ENCODE peak calls at places on chromosome 19, in eight cellular contexts. S is NAMALWA; A is dermis microvascular lymphatic vessel endothelial cell; M is NK-92 treated with Interleukin-12 subunit alpha and Interleukin-12 subunit beta, amount 100 ng/mL, for 24 hours; T is iPS-NIHi11; B is mesothelial cell of epicardium; K is choroid plexus epithelial cell; O is frontal cortex. X is an unnamed sample.

GRCh38 chr19:1837625-1838105 is 10.6 kb downstream of the REXO1 start:
- DNase-seq in O (peak), S (peak), A (peak), M (peak), T (peak), B (peak), K (peak), X (peak)

GRCh38 chr19:6014551-6015135 is 36.7 kb upstream of the RANBP3 start:
- DNase-seq in M (no peak), B (no peak), S (no peak), T (no peak), O (no peak), A (no peak), K (no peak), X (no peak)

GRCh38 chr19:8017808-8018207 is 12.4 kb upstream of the ELAVL1 start:
- DNase-seq in S (peak), K (no peak), T (no peak), M (no peak), O (no peak), B (no peak), A (peak), X (peak)

GRCh38 chr19:42199440-42200115 is 17.9 kb downstream of the DEDD2 start:
- DNase-seq in S (no peak), T (peak), M (peak), A (no peak), O (no peak), B (no peak), K (no peak), X (peak)

GRCh38 chr19:40365613-40366401 is 17.3 kb downstream of the PLD3 start:
- DNase-seq in B (peak), A (peak), O (peak), S (no peak), T (peak), M (no peak), K (peak), X (peak)

GRCh38 chr19:10565028-10565566 is 713 bp downstream of the KRI1 start:
- DNase-seq in S (peak), K (peak), O (peak), M (peak), A (no peak), B (peak), T (peak), X (peak)

GRCh38 chr19:32677657-32678056 is 2.0 kb downstream of the RGS9BP start:
- DNase-seq in S (no peak), T (peak), O (no peak), B (peak), A (no peak), M (no peak), K (no peak), X (peak)

GRCh38 chr19:22595918-22596341 is 38.2 kb upstream of the ZNF492 start:
- DNase-seq in O (peak), S (no peak), B (no peak), A (no peak), M (no peak), T (no peak), K (no peak), X (no peak)

GRCh38 chr19:1016647-1017114 is 4.2 kb downstream of the TMEM259 start:
- DNase-seq in O (no peak), T (no peak), B (no peak), S (no peak), M (no peak), K (peak), A (peak), X (no peak)

GRCh38 chr19:49560358-49560900 is 19.9 kb downstream of the NOSIP start:
- DNase-seq in T (no peak), S (no peak), O (no peak), K (no peak), B (no peak), M (no peak), A (no peak), X (no peak)

GRCh38 chr19:34504809-34505291 is 23.3 kb downstream of the WTIP start:
- DNase-seq in O (no peak), K (no peak), M (no peak), S (no peak), B (no peak), T (peak), A (no peak), X (no peak)

GRCh38 chr19:48969276-48970138 is 4.4 kb downstream of the FTL start:
- DNase-seq in B (no peak), M (no peak), S (peak), O (no peak), A (peak), K (peak), T (peak), X (peak)

GRCh38 chr19:48292798-48293197 is 22.9 kb downstream of the ZNF114 start:
- DNase-seq in O (no peak), S (no peak), M (no peak), K (peak), A (no peak), T (no peak), B (no peak), X (no peak)

GRCh38 chr19:33403221-33403972 is 29.9 kb downstream of the CEBPG start:
- DNase-seq in T (no peak), S (no peak), K (peak), B (no peak), O (peak), M (no peak), A (no peak), X (no peak)

GRCh38 chr19:14400913-14401312 is 18.2 kb downstream of the DDX39A start:
- DNase-seq in A (peak), M (no peak), S (no peak), O (no peak), B (no peak), K (no peak), T (no peak), X (no peak)

X was measured in GM23338.